ENCODE peak calls at places on chromosomes 3 and 15, in seven cellular contexts. Y, G, X, S, T, P and L are unnamed samples.

GRCh38 chr15:70783610-70784021 is 20.3 kb upstream of the UACA start:
- DNase-seq in T (no peak), X (no peak), S (no peak), G (peak; percentile 51), P (no peak), Y (no peak), L (no peak)

GRCh38 chr15:32919749-32920414 is 202.1 kb downstream of the GREM1 start:
- DNase-seq in Y (no peak), X (no peak), P (no peak), S (no peak), T (no peak), G (no peak), L (no peak)

GRCh38 chr15:98076021-98076816 is 115.7 kb downstream of the ARRDC4 start:
- DNase-seq in X (peak; percentile 47), P (no peak), T (no peak), Y (no peak), S (no peak), G (no peak), L (no peak)

GRCh38 chr15:75966073-75966472 is 46.2 kb downstream of the NRG4 start:
- DNase-seq in G (no peak), X (no peak), Y (no peak), S (no peak), T (no peak), P (no peak), L (no peak)

GRCh38 chr15:35289029-35289617 is 204.0 kb upstream of the NANOGP8 start:
- DNase-seq in T (no peak), X (peak; percentile 19), G (peak; percentile 44), S (peak; percentile 55), Y (peak; percentile 58), P (no peak), L (peak; percentile 69)

GRCh38 chr3:160885791-160886286 is 129.8 kb downstream of the PPM1L start:
- DNase-seq in G (peak; percentile 1), X (no peak), S (no peak), Y (no peak), P (peak; percentile 17), T (peak; percentile 13), L (no peak)

GRCh38 chr3:61343543-61343942 is 92.3 kb upstream of the FHIT start:
- DNase-seq in T (no peak), Y (no peak), P (no peak), S (no peak), X (no peak), G (no peak), L (no peak)

GRCh38 chr3:151909720-151910405 is 36.4 kb downstream of the SUCNR1 start:
- DNase-seq in S (no peak), P (no peak), Y (no peak), X (no peak), T (no peak), G (no peak), L (no peak)

GRCh38 chr15:39987831-39988230 is 51.1 kb downstream of the SRP14 start:
- DNase-seq in T (no peak), G (no peak), P (no peak), Y (no peak), X (no peak), S (no peak), L (no peak)

GRCh38 chr3:15339786-15340215 is 7.4 kb upstream of the SH3BP5 start:
- DNase-seq in X (peak; percentile 70), T (no peak), Y (no peak), P (no peak), G (no peak), S (no peak), L (no peak)

GRCh38 chr3:14602804-14603644 is 48.5 kb upstream of the CCDC174 start:
- DNase-seq in G (no peak), P (no peak), X (peak; percentile 45), T (no peak), Y (peak; percentile 90), S (no peak), L (no peak)

GRCh38 chr15:89141885-89142284 is 53.6 kb downstream of the ABHD2 start:
- DNase-seq in Y (no peak), G (no peak), S (no peak), P (no peak), T (no peak), X (no peak), L (no peak)

GRCh38 chr3:63523100-63523499 is 129.4 kb upstream of the SNTN start:
- DNase-seq in G (no peak), Y (peak; percentile 4), X (no peak), T (no peak), P (no peak), S (peak; percentile 1), L (no peak)

GRCh38 chr3:185815391-185816282 is 9.2 kb downstream of the IGF2BP2 start:
- DNase-seq in X (no peak), G (no peak), P (no peak), Y (no peak), T (no peak), S (no peak), L (no peak)
- TF ChIP-seq JUND in X (peak; percentile 2), G (no peak), P (no peak), Y (no peak), T (no peak), S (no peak), L (no peak)

GRCh38 chr3:112569265-112569664 is 7.4 kb downstream of the SLC35A5 start:
- DNase-seq in T (no peak), S (no peak), Y (no peak), G (no peak), P (no peak), X (no peak), L (no peak)

DNA sequence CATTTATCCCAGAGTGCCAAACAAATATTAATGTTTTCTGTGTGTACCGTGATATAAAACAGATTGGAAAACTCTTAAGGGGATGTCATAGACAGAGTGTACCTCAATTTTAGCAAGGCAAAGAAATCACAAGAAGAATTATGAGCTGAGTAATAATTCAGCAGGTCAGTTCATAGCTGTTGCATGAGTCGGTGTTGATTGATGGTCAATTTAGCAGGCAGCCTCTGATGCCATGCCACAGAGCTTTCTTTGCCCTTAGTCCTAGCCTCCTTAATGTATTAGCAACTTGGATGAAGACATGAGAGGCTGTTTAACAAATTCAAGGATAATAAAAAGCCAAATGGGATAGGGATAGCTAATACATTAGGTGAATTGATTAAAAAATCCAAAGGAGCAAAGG is 6.8 kb downstream of the SLC35A5 start:
- DNase-seq in Y (no peak), G (no peak), P (no peak), T (no peak), X (no peak), S (no peak), L (no peak)
- TF ChIP-seq JUND in Y (peak; percentile 56), G (no peak), P (no peak), T (no peak), X (no peak), S (no peak), L (no peak)

GRCh38 chr15:68249058-68249713 is 19.7 kb upstream of the CLN6 start:
- DNase-seq in P (no peak), X (no peak), G (no peak), S (no peak), T (no peak), Y (no peak), L (no peak)

GRCh38 chr15:68258684-68259083 is 18.9 kb upstream of the FEM1B start:
- DNase-seq in X (no peak), G (no peak), T (no peak), Y (no peak), S (no peak), P (no peak), L (no peak)

GRCh38 chr15:68256675-68257450 is 20.7 kb upstream of the FEM1B start:
- DNase-seq in G (peak; percentile 56), S (no peak), T (no peak), P (peak; percentile 88), Y (no peak), X (no peak), L (no peak)

GRCh38 chr15:68252925-68253534 is 23.5 kb upstream of the CLN6 start:
- DNase-seq in S (peak; percentile 79), G (peak; percentile 72), X (peak; percentile 48), Y (peak; percentile 75), P (no peak), T (peak; percentile 26), L (peak; percentile 76)
- TF ChIP-seq JUND in S (no peak), G (no peak), X (no peak), Y (no peak), P (no peak), T (no peak), L (no peak)

GRCh38 chr15:90558182-90558581 is 28.5 kb downstream of the CRTC3 start:
- DNase-seq in G (peak; percentile 84), S (no peak), T (no peak), Y (peak; percentile 28), P (no peak), X (no peak), L (no peak)

GRCh38 chr15:90559119-90559518 is 29.4 kb downstream of the CRTC3 start:
- DNase-seq in P (no peak), X (no peak), G (no peak), S (no peak), T (no peak), Y (no peak), L (no peak)

GRCh38 chr15:90560229-90560771 is 30.6 kb downstream of the CRTC3 start:
- DNase-seq in S (no peak), G (no peak), P (no peak), T (no peak), Y (peak; percentile 66), X (no peak), L (no peak)

GRCh38 chr15:90557147-90557546 is 27.4 kb downstream of the CRTC3 start:
- DNase-seq in Y (peak; percentile 32), T (no peak), S (no peak), X (no peak), G (no peak), P (no peak), L (no peak)

GRCh38 chr15:90557651-90558084 is 27.9 kb downstream of the CRTC3 start:
- DNase-seq in Y (peak; percentile 58), G (no peak), S (no peak), T (no peak), X (no peak), P (no peak), L (no peak)
- TF ChIP-seq JUND in Y (no peak), G (no peak), S (no peak), T (no peak), X (no peak), P (no peak), L (no peak)